ENCODE peak calls at places on chromosome 16, in seven cellular contexts. Y, T, X, N, B, Q and M are unnamed samples.

GRCh38 chr16:81539009-81539820 is 94.6 kb downstream of the CMIP start:
- DNase-seq in T (no peak), B (no peak), X (no peak), N (no peak), Q (no peak), Y (no peak), M (no peak)

GRCh38 chr16:87956169-87956770 is 5.0 kb downstream of the BANP start:
- DNase-seq in T (no peak), Y (no peak), N (peak; percentile 32), X (no peak), B (no peak), Q (no peak), M (peak; percentile 92)

GRCh38 chr16:90019543-90020259 is 445 bp upstream of the DBNDD1 start:
- DNase-seq in Q (no peak), B (no peak), T (peak; percentile 86), Y (no peak), X (peak; percentile 69), N (peak; percentile 79), M (no peak)

GRCh38 chr16:57562669-57563486 is 20.4 kb downstream of the ADGRG5 start:
- DNase-seq in B (no peak), T (no peak), X (no peak), Y (no peak), N (no peak), Q (no peak), M (no peak)

GRCh38 chr16:67198238-67198734 is 645 bp upstream of the ELMO3 start:
- DNase-seq in X (no peak), T (peak; percentile 76), Q (no peak), N (no peak), Y (no peak), B (peak; percentile 37), M (no peak)

GRCh38 chr16:56771558-56772279 is 41.8 kb downstream of the NUP93 start:
- DNase-seq in B (no peak), X (no peak), Q (no peak), T (no peak), Y (no peak), N (no peak), M (no peak)

GRCh38 chr16:50835358-50836060 is 93.6 kb downstream of the CYLD start:
- DNase-seq in T (no peak), X (no peak), N (no peak), Y (no peak), Q (no peak), B (peak; percentile 62), M (no peak)

GRCh38 chr16:11896776-11897175 is 19.0 kb downstream of the GSPT1 start:
- DNase-seq in Y (no peak), B (no peak), N (peak; percentile 83), T (no peak), X (no peak), Q (no peak), M (no peak)

GRCh38 chr16:9503251-9503986 is 412.0 kb downstream of the HAPSTR1 start:
- DNase-seq in Y (no peak), X (no peak), B (no peak), N (no peak), Q (no peak), T (no peak), M (no peak)

GRCh38 chr16:57284952-57285263 is 436 bp upstream of the PLLP start:
- DNase-seq in X (no peak), Y (no peak), Q (no peak), N (no peak), B (no peak), T (no peak), M (no peak)

GRCh38 chr16:81889896-81890634 is 111.0 kb downstream of the PLCG2 start:
- DNase-seq in T (no peak), B (peak; percentile 26), Y (no peak), X (peak; percentile 22), Q (peak; percentile 42), N (peak; percentile 69), M (no peak)

GRCh38 chr16:15539197-15539596 is 103.8 kb downstream of the MARF1 start:
- DNase-seq in Q (no peak), B (no peak), X (no peak), N (no peak), Y (no peak), T (no peak), M (no peak)

GRCh38 chr16:78742501-78743283 is 643.2 kb downstream of the WWOX start:
- DNase-seq in Q (no peak), T (no peak), B (no peak), N (no peak), Y (no peak), X (no peak), M (peak; percentile 62)

GRCh38 chr16:77723108-77723514 is 797 bp downstream of the NUDT7 start:
- DNase-seq in Q (no peak), N (peak; percentile 8), Y (no peak), X (no peak), B (no peak), T (no peak), M (no peak)

GRCh38 chr16:26816885-26817571 is 249.7 kb upstream of the C16orf82 start:
- DNase-seq in B (no peak), X (no peak), Q (no peak), T (no peak), N (peak; percentile 40), Y (no peak), M (no peak)

GRCh38 chr16:84255050-84255810 is 15.4 kb upstream of the KCNG4 start:
- DNase-seq in B (no peak), N (no peak), X (no peak), Q (no peak), T (no peak), Y (peak; percentile 63), M (no peak)

GRCh38 chr16:68291227-68291626 is 19.5 kb downstream of the SLC7A6OS start:
- DNase-seq in N (no peak), Q (no peak), X (no peak), Y (no peak), T (no peak), B (no peak), M (no peak)

GRCh38 chr16:1433263-1433560 is 2.3 kb downstream of the PERCC1 start:
- DNase-seq in T (no peak), B (no peak), Y (no peak), Q (no peak), N (no peak), X (no peak), M (no peak)

GRCh38 chr16:68190099-68190498 is 45.8 kb downstream of the ESRP2 start:
- DNase-seq in X (no peak), Y (no peak), N (no peak), B (no peak), Q (no peak), T (no peak), M (no peak)

GRCh38 chr16:80433617-80434016 is 107.2 kb upstream of the DYNLRB2 start:
- DNase-seq in Q (no peak), X (no peak), N (no peak), T (no peak), B (no peak), Y (no peak), M (no peak)

GRCh38 chr16:89132194-89133005 is 38.7 kb downstream of the ACSF3 start:
- DNase-seq in N (no peak), Y (no peak), Q (no peak), B (no peak), X (no peak), T (no peak), M (peak; percentile 38)

GRCh38 chr16:75697571-75697970 is 3.7 kb downstream of the DUXB start:
- DNase-seq in X (no peak), B (no peak), Q (no peak), Y (no peak), N (no peak), T (no peak), M (no peak)

GRCh38 chr16:81873843-81874752 is 95.0 kb downstream of the PLCG2 start:
- DNase-seq in B (no peak), T (no peak), N (peak; percentile 45), X (peak; percentile 5), Q (no peak), Y (no peak), M (peak; percentile 69)

GRCh38 chr16:57203451-57203850 is 17.3 kb downstream of the RSPRY1 start:
- DNase-seq in T (no peak), N (peak; percentile 14), X (no peak), Q (no peak), B (no peak), Y (no peak), M (no peak)